ENCODE peak calls at places on chromosomes 1 and 21, in four cellular contexts. T, U, W and G are unnamed samples.

GRCh38 chr1:229102741-229103480 is 168.0 kb upstream of the RAB4A start:
- DNase-seq in T (no peak), U (no peak), W (no peak), G (no peak)

GRCh38 chr1:232529747-232530146 is 100.2 kb downstream of the SIPA1L2 start:
- DNase-seq in T (no peak), U (no peak), W (no peak), G (no peak)

GRCh38 chr1:115251856-115252255 is 86.2 kb downstream of the NGF start:
- DNase-seq in T (no peak), U (no peak), W (no peak), G (no peak)

GRCh38 chr1:114794038-114794437 is 13.6 kb upstream of the SIKE1 start:
- DNase-seq in T (no peak), U (no peak), W (no peak), G (no peak)

GRCh38 chr1:242784074-242784473 is 259.6 kb upstream of the PLD5 start:
- DNase-seq in T (no peak), U (no peak), W (no peak), G (no peak)

GRCh38 chr1:31214316-31215082 is 25.2 kb downstream of the NKAIN1 start:
- DNase-seq in T (no peak), U (no peak), W (no peak), G (no peak)

GRCh38 chr1:220906561-220907334 is 27.5 kb downstream of the HLX start:
- DNase-seq in T (no peak), U (no peak), W (no peak), G (no peak)

GRCh38 chr1:171814692-171815091 is 26.6 kb upstream of the DNM3 start:
- DNase-seq in T (no peak), U (no peak), W (no peak), G (no peak)

GRCh38 chr1:151000408-151000807 is 6.3 kb downstream of the MINDY1 start:
- DNase-seq in T (no peak), U (no peak), W (no peak), G (no peak)

DNA sequence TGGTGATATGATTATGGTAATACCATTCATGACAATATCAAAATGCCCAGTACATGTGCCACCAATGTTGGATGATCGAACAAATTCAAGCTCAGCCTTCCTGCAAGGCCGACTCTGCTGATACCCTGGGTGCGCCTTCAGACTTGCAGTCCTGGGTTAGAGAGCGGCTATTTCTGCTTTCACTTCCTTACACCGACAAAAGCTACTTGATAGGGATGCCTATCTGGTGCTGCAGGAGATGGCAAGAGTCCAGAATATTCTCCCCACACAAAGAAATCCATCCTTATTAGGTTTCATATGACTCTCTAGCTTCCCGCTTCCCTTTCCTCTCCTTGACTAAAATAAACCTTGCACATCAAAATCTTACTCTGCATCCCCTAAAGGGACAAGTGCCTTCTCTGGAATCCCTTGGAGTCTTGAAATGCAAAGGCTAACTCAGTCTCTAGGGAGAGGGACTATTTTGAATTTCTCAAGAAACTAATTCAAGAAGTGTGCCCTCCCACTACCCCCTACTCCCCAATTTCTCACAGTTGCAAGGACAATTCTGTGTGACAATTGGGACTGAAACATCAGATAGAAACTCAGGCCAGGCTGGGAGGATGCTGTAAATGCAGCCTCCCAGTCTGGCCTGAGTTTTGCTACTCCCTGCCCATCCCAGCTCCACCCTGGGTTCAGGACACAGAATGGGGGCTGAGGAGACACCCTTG is 103.1 kb upstream of the USP24 start:
- DNase-seq in T (no peak), U (no peak), W (no peak), G (no peak)
- TF ChIP-seq CTCF in T (no peak), U (no peak), W (no peak), G (no peak)

DNA sequence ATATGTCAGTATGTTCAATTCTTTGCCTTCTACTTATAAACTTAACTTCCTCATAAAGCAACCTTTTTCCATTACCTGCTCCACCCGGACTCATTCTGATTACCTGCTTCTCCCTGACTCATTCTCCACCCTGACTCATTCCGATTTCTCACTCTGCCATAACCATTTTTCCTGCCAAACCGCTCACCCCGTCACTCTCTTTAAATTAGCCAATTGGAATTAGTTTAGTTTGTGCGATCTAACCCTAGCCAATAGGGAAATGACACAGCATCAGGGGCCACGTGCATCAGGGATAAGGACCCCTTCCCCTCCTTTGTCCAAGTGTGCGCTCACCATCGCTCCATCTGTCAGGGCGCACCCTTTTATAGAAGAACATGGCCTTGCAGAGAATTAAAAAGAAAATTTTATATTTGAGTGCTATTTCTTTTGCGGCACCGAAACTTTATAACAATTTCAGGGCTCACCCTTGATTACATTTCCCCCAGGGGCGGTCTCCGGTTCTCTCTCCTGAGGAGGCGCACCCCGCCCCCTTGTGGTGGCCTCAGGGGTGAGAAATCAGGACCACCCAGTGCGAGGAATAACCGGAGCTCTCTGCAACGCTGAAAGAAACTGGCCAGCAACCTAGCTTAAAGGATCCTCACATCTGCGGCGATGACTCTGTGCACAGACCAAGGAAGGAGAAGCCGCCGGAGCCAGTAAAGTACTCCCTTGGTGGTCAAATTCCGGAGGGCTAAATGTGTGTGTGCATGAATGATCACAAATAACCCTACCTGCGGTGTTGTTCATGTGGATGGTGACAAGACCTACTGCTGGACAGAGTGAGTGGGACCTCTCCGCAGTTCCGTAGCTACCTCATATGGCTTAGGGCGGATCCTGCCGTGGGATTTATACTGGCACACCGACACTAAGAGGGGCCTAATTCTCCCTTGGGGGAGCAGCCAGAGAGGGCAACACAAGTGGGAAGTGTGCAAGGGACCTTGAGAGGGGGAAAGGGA is 30.3 kb upstream of the CBR3 start:
- DNase-seq in T (peak; percentile 79), U (peak; percentile 39), W (peak; percentile 58), G (no peak)
- TF ChIP-seq CTCF in T (no peak), U (peak; percentile 30), W (peak; percentile 53), G (peak; percentile 36)

GRCh38 chr1:234612352-234613127 is 2.6 kb upstream of the IRF2BP2 start:
- DNase-seq in T (peak; percentile 91), U (peak; percentile 90), W (peak; percentile 97), G (peak; percentile 90)
- TF ChIP-seq CTCF in T (no peak), U (no peak), W (no peak), G (no peak)

DNA sequence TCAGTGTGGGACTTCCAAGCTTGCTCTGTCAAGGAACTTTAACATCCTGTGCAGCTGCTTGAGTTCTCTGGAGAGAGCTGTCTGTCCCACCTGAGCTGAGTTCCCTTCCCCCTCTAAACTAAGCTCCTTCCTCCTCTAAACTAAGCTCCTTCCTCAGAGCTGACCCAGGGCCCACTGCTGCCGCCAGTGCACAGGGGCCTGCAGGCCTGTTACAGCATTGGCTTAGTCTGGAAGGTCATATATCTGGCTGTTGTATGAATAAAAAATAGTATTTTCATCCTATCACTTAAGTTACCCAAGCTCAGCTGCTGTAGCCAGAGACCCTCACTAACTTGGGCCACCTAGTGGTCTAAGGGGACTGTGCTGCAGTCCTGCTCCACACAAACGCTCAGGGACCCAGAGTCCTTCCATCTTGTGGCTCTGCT is 71.1 kb upstream of the GCLM start:
- DNase-seq in T (no peak), U (no peak), W (peak; percentile 40), G (no peak)
- TF ChIP-seq CTCF in T (no peak), U (no peak), W (no peak), G (no peak)

GRCh38 chr1:54574158-54574778 is 26.2 kb downstream of the ACOT11 start:
- DNase-seq in T (peak; percentile 55), U (no peak), W (no peak), G (no peak)

GRCh38 chr1:54577612-54578011 is 29.6 kb downstream of the ACOT11 start:
- DNase-seq in T (peak; percentile 75), U (peak; percentile 84), W (no peak), G (no peak)

GRCh38 chr1:54572236-54572850 is 24.3 kb downstream of the ACOT11 start:
- DNase-seq in T (peak; percentile 70), U (no peak), W (no peak), G (no peak)

GRCh38 chr1:54575605-54576004 is 27.6 kb downstream of the ACOT11 start:
- DNase-seq in T (peak; percentile 50), U (no peak), W (no peak), G (no peak)

GRCh38 chr1:54575161-54575560 is 27.1 kb downstream of the ACOT11 start:
- DNase-seq in T (peak; percentile 22), U (no peak), W (no peak), G (no peak)
- TF ChIP-seq CTCF in T (no peak), U (no peak), W (no peak), G (no peak)

GRCh38 chr1:197743578-197743977 is 31.7 kb downstream of the DENND1B start:
- DNase-seq in T (no peak), U (no peak), W (no peak), G (no peak)
- TF ChIP-seq CTCF in T (no peak), U (no peak), W (no peak), G (no peak)

GRCh38 chr1:22733643-22734042 is 23.0 kb downstream of the EPHB2 start:
- DNase-seq in T (no peak), U (no peak), W (no peak), G (no peak)

GRCh38 chr1:22729400-22729773 is 18.7 kb downstream of the EPHB2 start:
- DNase-seq in T (no peak), U (no peak), W (no peak), G (no peak)

GRCh38 chr1:22729921-22730320 is 19.3 kb downstream of the EPHB2 start:
- DNase-seq in T (no peak), U (no peak), W (no peak), G (no peak)

GRCh38 chr1:22728751-22729399 is 18.2 kb downstream of the EPHB2 start:
- DNase-seq in T (no peak), U (peak; percentile 64), W (no peak), G (no peak)

DNA sequence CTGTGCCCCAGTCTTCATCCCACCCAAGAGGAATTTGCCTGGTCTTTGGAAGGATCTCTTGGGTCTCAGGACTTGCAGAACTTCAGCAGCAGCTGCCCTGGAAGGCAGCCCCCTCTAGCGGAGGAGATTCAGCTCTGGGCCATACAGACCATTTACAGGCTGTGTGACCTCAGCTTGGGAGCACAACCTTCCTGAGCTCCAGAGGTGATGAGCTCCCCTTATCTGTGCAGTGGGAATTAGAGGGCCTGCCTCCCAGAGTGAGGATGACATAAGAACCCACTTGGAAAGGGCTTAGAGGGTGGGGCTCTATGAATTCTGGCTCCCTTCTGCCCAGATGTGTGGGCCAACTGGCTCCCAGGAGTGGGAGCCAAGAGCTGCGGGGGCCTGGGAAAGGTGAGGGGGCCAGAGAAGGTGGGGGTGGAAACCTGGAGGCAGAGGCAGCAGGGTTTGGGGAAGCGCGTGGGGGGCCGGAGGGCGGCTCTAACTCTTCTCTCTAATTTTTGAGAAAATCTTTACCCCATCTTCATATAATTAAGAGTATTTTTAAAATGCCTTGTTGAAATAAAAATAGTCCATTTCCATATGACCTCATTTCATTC is 21.4 kb downstream of the EPHB2 start:
- DNase-seq in T (no peak), U (no peak), W (no peak), G (no peak)
- TF ChIP-seq CTCF in T (no peak), U (no peak), W (no peak), G (no peak)